ENCODE peak calls at places on chromosomes 13 and 19, in five cellular contexts. F is CD8-positive, alpha-beta T cell; T is osteoblast; Y is fibroblast of lung; R is BE2C. C is an unnamed sample.

GRCh38 chr19:46218160-46218559 is 11.4 kb upstream of the IGFL1 start:
- DNase-seq in F (peak; percentile 10), T (no peak), Y (peak; percentile 28), R (no peak), C (peak; percentile 37)

GRCh38 chr19:10068205-10068604 is 17.9 kb upstream of the SHFL start:
- DNase-seq in F (no peak), T (no peak), Y (no peak), R (no peak), C (no peak)

GRCh38 chr13:95745289-95745688 is 68.3 kb downstream of the DNAJC3 start:
- DNase-seq in F (no peak), T (no peak), Y (no peak), R (no peak), C (no peak)

GRCh38 chr19:41879080-41879479 is 2.0 kb downstream of the CD79A start:
- DNase-seq in F (no peak), T (no peak), Y (no peak), R (no peak), C (no peak)

GRCh38 chr13:59494560-59494970 is 669.2 kb downstream of the DIAPH3 start:
- DNase-seq in F (no peak), T (no peak), Y (peak; percentile 91), R (no peak), C (no peak)

GRCh38 chr13:42964681-42965305 is 27.2 kb downstream of the EPSTI1 start:
- DNase-seq in F (no peak), T (no peak), Y (peak; percentile 51), R (no peak), C (no peak)

GRCh38 chr19:1774999-1775772 is 21.9 kb downstream of the ONECUT3 start:
- DNase-seq in F (no peak), T (no peak), Y (no peak), R (peak; percentile 54), C (peak; percentile 43)

GRCh38 chr19:1853295-1854031 is 5.2 kb upstream of the REXO1 start:
- DNase-seq in F (peak; percentile 80), T (peak; percentile 100), Y (peak; percentile 74), R (peak; percentile 86), C (peak; percentile 92)

GRCh38 chr19:31438401-31439269 is 89.4 kb upstream of the TSHZ3 start:
- DNase-seq in F (no peak), T (no peak), Y (no peak), R (no peak), C (no peak)

GRCh38 chr13:78020861-78021260 is 102.2 kb upstream of the EDNRB start:
- DNase-seq in F (no peak), T (no peak), Y (no peak), R (peak; percentile 5), C (no peak)

GRCh38 chr13:76239031-76239680 is 603.0 kb downstream of the LMO7 start:
- DNase-seq in F (no peak), T (no peak), Y (peak; percentile 39), R (no peak), C (no peak)

GRCh38 chr13:110914293-110915056 is 394 bp downstream of the ANKRD10 start:
- DNase-seq in F (peak; percentile 75), T (peak; percentile 90), Y (peak; percentile 79), R (peak; percentile 87), C (peak; percentile 88)

GRCh38 chr19:43779147-43779819 is 1.5 kb downstream of the KCNN4 start:
- DNase-seq in F (no peak), T (peak; percentile 51), Y (no peak), R (no peak), C (peak; percentile 20)

GRCh38 chr19:49567722-49568454 is 12.5 kb downstream of the NOSIP start:
- DNase-seq in F (peak; percentile 75), T (peak; percentile 56), Y (peak; percentile 57), R (no peak), C (no peak)

GRCh38 chr19:45090034-45090433 is 2.9 kb upstream of the PPP1R37 start:
- DNase-seq in F (no peak), T (no peak), Y (no peak), R (no peak), C (no peak)

DNA sequence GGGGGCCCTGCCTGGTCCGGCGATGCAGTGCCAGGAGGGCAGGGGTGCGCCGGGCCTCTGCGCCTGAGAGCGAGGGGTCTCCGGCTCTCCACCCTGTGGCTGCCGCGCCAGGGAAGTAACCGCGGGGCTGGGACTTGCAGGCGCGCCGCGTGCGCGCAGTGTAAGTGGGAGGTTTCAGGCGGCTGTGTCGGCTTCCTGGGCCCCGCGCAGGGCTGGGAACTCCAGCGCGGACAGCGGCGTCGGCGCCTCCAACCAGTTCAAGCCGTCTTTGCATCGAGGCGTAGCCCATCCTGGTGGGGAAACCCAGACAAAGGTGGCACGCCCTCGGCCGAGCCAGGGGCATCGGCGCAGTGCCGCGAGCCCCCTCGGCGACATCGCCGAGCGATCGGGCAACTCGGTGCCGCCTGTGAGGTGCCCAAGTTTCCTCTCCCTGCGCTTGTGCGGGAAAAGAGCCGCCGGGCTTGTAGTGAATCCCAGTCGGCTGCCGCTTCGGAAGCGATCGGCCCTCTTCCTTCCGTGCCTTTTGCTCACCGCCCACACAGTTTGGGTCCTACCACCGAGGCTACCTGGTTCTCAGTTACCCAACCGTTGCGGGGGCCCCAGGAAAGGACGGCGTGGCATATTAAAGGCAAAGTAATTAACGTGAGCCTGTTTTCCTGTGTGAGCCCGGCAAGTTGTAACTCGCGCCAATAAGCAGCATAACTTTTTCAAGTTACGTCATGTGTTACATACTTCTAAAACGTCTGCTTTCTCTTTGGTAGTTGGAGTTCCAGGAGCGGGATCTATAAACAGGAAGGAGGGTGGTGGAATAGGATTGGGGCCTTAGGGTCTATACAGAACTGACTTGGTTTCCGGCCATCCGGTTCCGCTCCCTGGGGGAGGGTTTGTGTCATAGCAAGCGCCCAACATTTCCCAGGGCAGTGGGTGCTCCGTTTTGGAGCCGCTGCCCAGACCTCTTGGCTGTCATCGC is 1.2 kb downstream of the LRCH1 start:
- DNase-seq in F (peak; percentile 59), T (peak; percentile 95), Y (peak; percentile 93), R (peak; percentile 80), C (peak; percentile 75)
- TF ChIP-seq CTCF in F (no peak), T (peak; percentile 15), Y (peak; percentile 29), R (peak; percentile 25), C (no peak)

GRCh38 chr19:39342647-39343305 is 555 bp downstream of the SAMD4B start:
- DNase-seq in F (no peak), T (peak; percentile 92), Y (no peak), R (no peak), C (no peak)

GRCh38 chr19:39349326-39349725 is 7.1 kb downstream of the SAMD4B start:
- DNase-seq in F (no peak), T (no peak), Y (no peak), R (no peak), C (no peak)

GRCh38 chr19:39341720-39342604 is at the start of gene SAMD4B:
- DNase-seq in F (peak; percentile 99), T (peak; percentile 100), Y (peak; percentile 98), R (peak; percentile 100), C (peak; percentile 99)

GRCh38 chr19:39347332-39348227 is 5.4 kb downstream of the SAMD4B start:
- DNase-seq in F (no peak), T (peak; percentile 85), Y (no peak), R (no peak), C (no peak)

DNA sequence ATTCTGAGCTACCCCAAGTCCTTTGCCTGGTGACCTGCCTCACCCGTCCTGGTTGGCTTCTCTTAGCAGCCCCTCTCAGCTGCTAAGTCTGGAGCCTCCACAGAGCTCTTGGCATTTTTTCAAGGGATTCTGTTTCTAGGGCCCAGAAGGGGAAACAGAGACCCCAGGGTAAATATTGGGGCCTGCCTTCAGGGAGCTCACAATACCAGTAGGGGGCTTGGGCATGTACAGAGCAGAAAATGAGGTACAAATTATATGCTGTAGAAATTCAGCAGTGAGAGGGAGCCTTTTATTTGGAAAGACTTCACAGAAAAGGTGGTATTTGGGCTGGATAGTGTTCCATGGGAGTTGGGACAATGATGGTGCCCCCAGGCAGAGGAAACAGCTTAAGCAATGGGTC is 3.7 kb downstream of the SAMD4B start:
- DNase-seq in F (no peak), T (no peak), Y (no peak), R (no peak), C (no peak)
- TF ChIP-seq CTCF in F (no peak), T (peak; percentile 20), Y (peak; percentile 9), R (no peak), C (no peak)

GRCh38 chr13:113033054-113033453 is 64.0 kb downstream of the MCF2L start:
- DNase-seq in F (no peak), T (no peak), Y (no peak), R (no peak), C (no peak)

GRCh38 chr13:113033498-113033897 is 64.5 kb downstream of the MCF2L start:
- DNase-seq in F (no peak), T (no peak), Y (no peak), R (no peak), C (no peak)

GRCh38 chr13:113035209-113035800 is 66.3 kb downstream of the MCF2L start:
- DNase-seq in F (no peak), T (peak; percentile 97), Y (no peak), R (no peak), C (no peak)

GRCh38 chr13:113036401-113036800 is 67.4 kb downstream of the MCF2L start:
- DNase-seq in F (no peak), T (no peak), Y (no peak), R (no peak), C (no peak)

GRCh38 chr13:113034451-113035208 is 65.6 kb downstream of the MCF2L start:
- DNase-seq in F (no peak), T (no peak), Y (peak; percentile 72), R (peak; percentile 59), C (no peak)
- TF ChIP-seq CTCF in F (no peak), T (peak; percentile 74), Y (peak; percentile 76), R (peak; percentile 83), C (no peak)

GRCh38 chr19:28063702-28064101 is 1149.2 kb downstream of the UQCRFS1 start:
- DNase-seq in F (no peak), T (no peak), Y (no peak), R (no peak), C (no peak)

GRCh38 chr19:28066161-28066560 is 1146.8 kb downstream of the UQCRFS1 start:
- DNase-seq in F (no peak), T (no peak), Y (no peak), R (no peak), C (no peak)

GRCh38 chr19:28067882-28068281 is 1145.1 kb downstream of the UQCRFS1 start:
- DNase-seq in F (no peak), T (no peak), Y (no peak), R (no peak), C (no peak)

GRCh38 chr19:28065026-28065425 is 1147.9 kb downstream of the UQCRFS1 start:
- DNase-seq in F (no peak), T (no peak), Y (no peak), R (no peak), C (no peak)

DNA sequence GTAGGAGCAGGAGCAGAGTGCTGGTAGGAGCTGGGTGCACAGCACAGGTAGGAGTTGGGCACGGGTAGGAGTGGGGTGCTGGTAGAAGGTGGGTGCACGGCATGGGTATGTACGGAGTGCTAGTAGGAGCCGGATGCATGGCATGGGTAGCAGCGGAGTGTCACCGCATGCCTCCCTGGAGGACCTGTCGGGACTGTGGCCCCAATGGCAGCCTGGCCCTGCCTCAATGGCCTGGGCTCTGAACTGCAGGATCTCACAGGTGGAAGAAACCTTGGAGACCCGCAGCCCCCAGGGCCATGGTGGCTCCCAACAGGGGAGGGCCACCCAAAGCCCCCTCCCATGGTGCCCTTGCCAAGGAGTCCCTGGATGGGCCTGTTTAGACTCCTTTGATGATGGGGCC is 1146.0 kb downstream of the UQCRFS1 start:
- DNase-seq in F (no peak), T (no peak), Y (no peak), R (no peak), C (no peak)
- TF ChIP-seq CTCF in F (no peak), T (no peak), Y (no peak), R (no peak), C (no peak)

DNA sequence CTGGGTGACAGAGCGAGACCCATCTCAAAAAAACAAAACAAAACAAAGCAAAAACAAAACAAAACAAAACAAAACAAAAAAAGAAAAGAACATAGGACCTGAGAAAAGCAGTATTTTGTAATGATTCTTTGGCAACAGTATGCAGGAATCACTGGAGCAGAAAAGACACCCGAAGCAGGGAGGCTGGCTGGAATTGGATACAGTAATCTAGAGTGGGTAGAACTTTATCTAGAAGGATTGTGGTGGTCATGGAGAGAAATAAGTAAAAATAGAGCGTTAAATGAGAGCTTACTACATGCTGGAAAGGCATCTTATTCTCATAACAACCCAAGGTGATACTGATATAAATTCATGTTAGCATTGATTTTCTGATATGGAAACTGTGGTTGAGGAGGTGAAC is 51.2 kb downstream of the KLF5 start:
- DNase-seq in F (no peak), T (no peak), Y (no peak), R (no peak), C (no peak)
- TF ChIP-seq CTCF in F (no peak), T (no peak), Y (no peak), R (no peak), C (no peak)